ENCODE peak calls at places on chromosomes 6 and 20, in six cellular contexts. One of them, this sample, is unnamed.

GRCh38 chr6:46190889-46191288 is 20.1 kb upstream of the ENPP5 start:
- DNase-seq in endodermal cell: no peak
- DNase-seq in CD4-positive, alpha-beta memory T cell: no peak
- DNase-seq in effector memory CD4-positive, alpha-beta T cell: no peak
- DNase-seq in thoracic aorta: no peak
- DNase-seq in sigmoid colon: no peak
- DNase-seq in this sample: no peak

GRCh38 chr6:28922004-28922840 is 1.6 kb downstream of the TRIM27 start:
- DNase-seq in sigmoid colon: no peak
- DNase-seq in effector memory CD4-positive, alpha-beta T cell: no peak
- DNase-seq in endodermal cell: no peak
- DNase-seq in thoracic aorta: no peak
- DNase-seq in CD4-positive, alpha-beta memory T cell: peak; percentile 77
- DNase-seq in this sample: no peak

GRCh38 chr20:25509084-25509483 is 76.2 kb downstream of the NINL start:
- DNase-seq in effector memory CD4-positive, alpha-beta T cell: no peak
- DNase-seq in endodermal cell: no peak
- DNase-seq in sigmoid colon: no peak
- DNase-seq in CD4-positive, alpha-beta memory T cell: no peak
- DNase-seq in thoracic aorta: no peak
- DNase-seq in this sample: no peak

GRCh38 chr6:10800810-10801209 is 37.5 kb downstream of the MAK start:
- DNase-seq in sigmoid colon: no peak
- DNase-seq in effector memory CD4-positive, alpha-beta T cell: no peak
- DNase-seq in endodermal cell: no peak
- DNase-seq in thoracic aorta: no peak
- DNase-seq in CD4-positive, alpha-beta memory T cell: no peak
- DNase-seq in this sample: no peak

GRCh38 chr6:77461796-77462195 is 1.5 kb downstream of the HTR1B start:
- DNase-seq in sigmoid colon: no peak
- DNase-seq in CD4-positive, alpha-beta memory T cell: no peak
- DNase-seq in effector memory CD4-positive, alpha-beta T cell: no peak
- DNase-seq in endodermal cell: peak; percentile 51
- DNase-seq in thoracic aorta: no peak
- DNase-seq in this sample: no peak

GRCh38 chr20:6819599-6819998 is 52.1 kb downstream of the BMP2 start:
- DNase-seq in CD4-positive, alpha-beta memory T cell: no peak
- DNase-seq in endodermal cell: no peak
- DNase-seq in thoracic aorta: no peak
- DNase-seq in effector memory CD4-positive, alpha-beta T cell: no peak
- DNase-seq in sigmoid colon: no peak
- DNase-seq in this sample: no peak

GRCh38 chr20:63602321-63602720 is 24.6 kb downstream of the GMEB2 start:
- DNase-seq in CD4-positive, alpha-beta memory T cell: no peak
- DNase-seq in effector memory CD4-positive, alpha-beta T cell: no peak
- DNase-seq in thoracic aorta: no peak
- DNase-seq in endodermal cell: no peak
- DNase-seq in sigmoid colon: no peak
- DNase-seq in this sample: peak; percentile 51

GRCh38 chr20:3068986-3069900 is 2.2 kb upstream of the OXT start:
- DNase-seq in CD4-positive, alpha-beta memory T cell: no peak
- DNase-seq in sigmoid colon: no peak
- DNase-seq in endodermal cell: peak; percentile 65
- DNase-seq in effector memory CD4-positive, alpha-beta T cell: no peak
- DNase-seq in thoracic aorta: no peak
- DNase-seq in this sample: no peak

GRCh38 chr6:148530394-148530923 is 187.8 kb downstream of the SASH1 start:
- DNase-seq in CD4-positive, alpha-beta memory T cell: no peak
- DNase-seq in effector memory CD4-positive, alpha-beta T cell: no peak
- DNase-seq in sigmoid colon: no peak
- DNase-seq in thoracic aorta: no peak
- DNase-seq in endodermal cell: peak; percentile 76
- DNase-seq in this sample: no peak

GRCh38 chr6:167235005-167235404 is 56.1 kb upstream of the UNC93A start:
- DNase-seq in sigmoid colon: no peak
- DNase-seq in CD4-positive, alpha-beta memory T cell: no peak
- DNase-seq in effector memory CD4-positive, alpha-beta T cell: no peak
- DNase-seq in thoracic aorta: no peak
- DNase-seq in endodermal cell: no peak
- DNase-seq in this sample: no peak

GRCh38 chr6:5529015-5529414 is 267.7 kb downstream of the FARS2 start:
- DNase-seq in CD4-positive, alpha-beta memory T cell: no peak
- DNase-seq in endodermal cell: no peak
- DNase-seq in sigmoid colon: no peak
- DNase-seq in thoracic aorta: no peak
- DNase-seq in effector memory CD4-positive, alpha-beta T cell: no peak
- DNase-seq in this sample: no peak

GRCh38 chr20:14069796-14070195 is 74.5 kb downstream of the MACROD2 start:
- DNase-seq in endodermal cell: no peak
- DNase-seq in CD4-positive, alpha-beta memory T cell: no peak
- DNase-seq in thoracic aorta: no peak
- DNase-seq in effector memory CD4-positive, alpha-beta T cell: no peak
- DNase-seq in sigmoid colon: no peak
- DNase-seq in this sample: no peak

DNA sequence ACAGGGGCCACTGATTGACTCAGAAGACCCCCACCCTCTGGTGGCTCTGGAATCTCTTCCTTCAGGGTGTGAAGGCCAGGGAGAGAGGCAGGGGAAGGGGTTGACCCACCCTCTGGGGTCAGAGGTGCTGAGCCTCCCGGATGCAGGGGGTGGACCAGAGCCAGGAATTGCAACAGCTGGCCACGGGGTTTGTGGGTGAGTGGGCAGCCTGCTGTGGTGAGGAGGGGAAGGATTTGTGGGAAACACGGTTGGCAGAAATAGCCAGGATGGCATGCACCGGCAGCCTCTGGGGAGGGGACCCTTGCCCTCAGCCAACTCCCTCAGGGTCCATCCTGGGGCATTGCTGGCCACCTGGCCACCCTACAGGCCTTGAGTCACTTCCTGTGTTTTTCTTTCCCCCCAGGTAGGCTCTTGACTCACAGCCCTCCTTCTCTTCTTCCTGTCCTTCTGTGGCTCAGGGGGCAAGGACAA is 92.8 kb downstream of the MRPL14 start:
- DNase-seq in CD4-positive, alpha-beta memory T cell: no peak
- DNase-seq in sigmoid colon: peak; percentile 61
- DNase-seq in effector memory CD4-positive, alpha-beta T cell: no peak
- DNase-seq in endodermal cell: peak; percentile 55
- DNase-seq in thoracic aorta: no peak
- DNase-seq in this sample: peak; percentile 89
- H3K4me1 ChIP-seq in CD4-positive, alpha-beta memory T cell: no peaks in the 10 kb centered on the region
- H3K4me1 ChIP-seq in sigmoid colon: no peaks in the 10 kb centered on the region
- H3K4me1 ChIP-seq in effector memory CD4-positive, alpha-beta T cell: no peaks in the 10 kb centered on the region
- H3K4me1 ChIP-seq in endodermal cell: peaks cover under 1% of the 10 kb centered on the region
- H3K4me1 ChIP-seq in thoracic aorta: no peaks in the 10 kb centered on the region
- H3K4me1 ChIP-seq in this sample: peaks cover 56% of the 10 kb centered on the region

GRCh38 chr6:163289445-163289844 is 125.1 kb upstream of the QKI start:
- DNase-seq in sigmoid colon: no peak
- DNase-seq in thoracic aorta: no peak
- DNase-seq in endodermal cell: no peak
- DNase-seq in CD4-positive, alpha-beta memory T cell: no peak
- DNase-seq in effector memory CD4-positive, alpha-beta T cell: no peak
- DNase-seq in this sample: no peak
- H3K27ac ChIP-seq in sigmoid colon: no peak overlapping the region
- H3K27ac ChIP-seq in thoracic aorta: no peak overlapping the region
- H3K27ac ChIP-seq in endodermal cell: no peak overlapping the region
- H3K27ac ChIP-seq in CD4-positive, alpha-beta memory T cell: no peak overlapping the region
- H3K27ac ChIP-seq in effector memory CD4-positive, alpha-beta T cell: no peak overlapping the region
- H3K27ac ChIP-seq in this sample: no peak overlapping the region

GRCh38 chr6:159970659-159971063 is 1.8 kb downstream of the IGF2R start:
- DNase-seq in effector memory CD4-positive, alpha-beta T cell: no peak
- DNase-seq in endodermal cell: no peak
- DNase-seq in sigmoid colon: no peak
- DNase-seq in thoracic aorta: no peak
- DNase-seq in CD4-positive, alpha-beta memory T cell: no peak
- DNase-seq in this sample: no peak

GRCh38 chr6:159971341-159972178 is 2.7 kb downstream of the IGF2R start:
- DNase-seq in effector memory CD4-positive, alpha-beta T cell: no peak
- DNase-seq in CD4-positive, alpha-beta memory T cell: no peak
- DNase-seq in thoracic aorta: no peak
- DNase-seq in sigmoid colon: no peak
- DNase-seq in endodermal cell: no peak
- DNase-seq in this sample: no peak

GRCh38 chr6:159973406-159973805 is 4.5 kb downstream of the IGF2R start:
- DNase-seq in effector memory CD4-positive, alpha-beta T cell: no peak
- DNase-seq in endodermal cell: no peak
- DNase-seq in CD4-positive, alpha-beta memory T cell: no peak
- DNase-seq in sigmoid colon: no peak
- DNase-seq in thoracic aorta: no peak
- DNase-seq in this sample: no peak

GRCh38 chr6:159973951-159974350 is 5.1 kb downstream of the IGF2R start:
- DNase-seq in CD4-positive, alpha-beta memory T cell: no peak
- DNase-seq in effector memory CD4-positive, alpha-beta T cell: no peak
- DNase-seq in thoracic aorta: no peak
- DNase-seq in endodermal cell: no peak
- DNase-seq in sigmoid colon: no peak
- DNase-seq in this sample: no peak

DNA sequence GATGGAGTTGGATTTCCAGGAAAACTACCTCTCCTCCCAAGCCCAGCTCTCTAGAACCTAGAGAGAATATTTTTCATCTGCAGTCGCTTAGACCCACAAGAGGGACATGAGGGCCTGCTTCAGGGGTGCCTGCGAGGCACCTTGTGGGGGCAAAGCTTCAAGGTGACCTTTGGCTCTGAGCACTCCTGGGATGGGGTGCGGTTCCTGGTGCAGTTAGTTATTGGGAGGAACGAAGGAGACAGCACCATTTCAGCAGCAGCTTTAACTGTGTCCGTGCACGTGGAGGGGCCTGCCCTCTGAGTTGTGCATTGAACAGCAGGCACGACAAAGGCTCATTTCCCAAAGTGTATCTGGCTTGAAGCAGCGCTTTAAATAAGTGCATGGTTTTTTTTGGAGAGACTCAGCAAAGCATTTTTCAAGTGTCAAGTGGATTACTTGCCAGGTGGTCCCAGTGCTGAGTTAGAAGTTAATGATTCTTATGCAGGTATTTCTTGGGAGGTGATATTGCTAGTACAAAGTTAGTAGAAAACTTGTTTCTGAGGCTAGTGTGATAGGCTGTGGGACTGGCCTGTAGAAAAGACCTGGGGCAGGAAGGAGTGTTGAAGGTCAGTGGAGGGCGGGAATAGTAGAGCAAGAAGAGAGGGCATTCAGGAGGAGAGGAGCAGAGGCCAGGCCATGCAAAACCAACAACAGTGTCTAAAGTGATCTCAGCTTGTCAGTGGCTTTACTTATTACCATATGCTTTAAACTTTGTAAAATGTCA is 3.8 kb downstream of the IGF2R start:
- DNase-seq in endodermal cell: no peak
- DNase-seq in CD4-positive, alpha-beta memory T cell: no peak
- DNase-seq in thoracic aorta: no peak
- DNase-seq in sigmoid colon: no peak
- DNase-seq in effector memory CD4-positive, alpha-beta T cell: no peak
- DNase-seq in this sample: no peak
- H3K4me1 ChIP-seq in endodermal cell: peaks cover 10% of the 10 kb centered on the region
- H3K4me1 ChIP-seq in CD4-positive, alpha-beta memory T cell: peaks cover 81% of the 10 kb centered on the region
- H3K4me1 ChIP-seq in thoracic aorta: peaks cover 55% of the 10 kb centered on the region
- H3K4me1 ChIP-seq in sigmoid colon: peaks cover 40% of the 10 kb centered on the region
- H3K4me1 ChIP-seq in effector memory CD4-positive, alpha-beta T cell: peaks cover 34% of the 10 kb centered on the region
- H3K4me1 ChIP-seq in this sample: peaks cover 28% of the 10 kb centered on the region

GRCh38 chr6:140052757-140053729 is 678.6 kb upstream of the CITED2 start:
- DNase-seq in effector memory CD4-positive, alpha-beta T cell: no peak
- DNase-seq in endodermal cell: peak; percentile 49
- DNase-seq in thoracic aorta: no peak
- DNase-seq in sigmoid colon: no peak
- DNase-seq in CD4-positive, alpha-beta memory T cell: no peak
- DNase-seq in this sample: no peak
- H3K27ac ChIP-seq in effector memory CD4-positive, alpha-beta T cell: no peak overlapping the region
- H3K27ac ChIP-seq in endodermal cell: peak overlapping the region; percentile 68
- H3K27ac ChIP-seq in thoracic aorta: no peak overlapping the region
- H3K27ac ChIP-seq in sigmoid colon: no peak overlapping the region
- H3K27ac ChIP-seq in CD4-positive, alpha-beta memory T cell: no peak overlapping the region
- H3K27ac ChIP-seq in this sample: peak overlapping the region; percentile 82

GRCh38 chr6:42135722-42136121 is 6.7 kb downstream of the C6orf132 start:
- DNase-seq in endodermal cell: no peak
- DNase-seq in sigmoid colon: no peak
- DNase-seq in CD4-positive, alpha-beta memory T cell: no peak
- DNase-seq in effector memory CD4-positive, alpha-beta T cell: no peak
- DNase-seq in thoracic aorta: no peak
- DNase-seq in this sample: no peak
- H3K4me1 ChIP-seq in endodermal cell: peaks cover 24% of the 10 kb centered on the region
- H3K4me1 ChIP-seq in sigmoid colon: no peaks in the 10 kb centered on the region
- H3K4me1 ChIP-seq in CD4-positive, alpha-beta memory T cell: no peaks in the 10 kb centered on the region
- H3K4me1 ChIP-seq in effector memory CD4-positive, alpha-beta T cell: no peaks in the 10 kb centered on the region
- H3K4me1 ChIP-seq in thoracic aorta: no peaks in the 10 kb centered on the region
- H3K4me1 ChIP-seq in this sample: peaks cover 37% of the 10 kb centered on the region